ENCODE peak calls at places on chromosomes 13 and 19, in six cellular contexts. C, V, N, T, W and P are unnamed samples.

GRCh38 chr13:22454586-22454985 is 726.2 kb upstream of the SGCG start:
- DNase-seq in W (no peak), V (no peak), N (no peak), T (peak; percentile 41), C (no peak), P (no peak)

GRCh38 chr13:113657851-113658741 is at the start of gene ATP4B:
- DNase-seq in N (no peak), W (no peak), V (no peak), T (no peak), C (no peak), P (no peak)

GRCh38 chr19:35476149-35476548 is 14.1 kb downstream of the KRTDAP start:
- DNase-seq in C (no peak), N (no peak), V (no peak), W (peak; percentile 66), T (no peak), P (no peak)

GRCh38 chr13:87671031-87671823 is at the start of gene SLITRK5:
- DNase-seq in N (peak; percentile 60), T (no peak), W (no peak), C (no peak), V (peak; percentile 3), P (no peak)

GRCh38 chr13:51681037-51681678 is 96.9 kb downstream of the WDFY2 start:
- DNase-seq in N (no peak), T (no peak), V (no peak), W (no peak), C (no peak), P (no peak)

GRCh38 chr13:38872693-38873092 is 117.9 kb downstream of the STOML3 start:
- DNase-seq in T (peak; percentile 51), C (no peak), W (peak; percentile 20), V (peak; percentile 35), N (peak; percentile 2), P (peak; percentile 5)

GRCh38 chr13:98839826-98840769 is 87.6 kb upstream of the SLC15A1 start:
- DNase-seq in T (peak; percentile 54), C (no peak), V (peak; percentile 46), N (peak; percentile 39), W (peak; percentile 41), P (peak; percentile 14)

GRCh38 chr13:32403108-32403507 is 24.8 kb downstream of the N4BP2L1 start:
- DNase-seq in C (no peak), V (no peak), W (no peak), N (no peak), T (no peak), P (no peak)

GRCh38 chr19:51485960-51486359 is 7.6 kb downstream of the CEACAM18 start:
- DNase-seq in T (no peak), W (no peak), V (no peak), C (no peak), N (no peak), P (no peak)

GRCh38 chr13:33637978-33638743 is 179.8 kb upstream of the RFC3 start:
- DNase-seq in C (no peak), V (no peak), N (no peak), W (no peak), T (no peak), P (no peak)

GRCh38 chr19:2992958-2993357 is 15.6 kb downstream of the TLE6 start:
- DNase-seq in C (no peak), W (no peak), T (no peak), N (no peak), V (no peak), P (no peak)

GRCh38 chr19:51398096-51398704 is 7.8 kb upstream of the C19orf84 start:
- DNase-seq in C (no peak), V (peak; percentile 40), W (peak; percentile 34), N (no peak), T (no peak), P (no peak)

GRCh38 chr19:42475366-42475765 is 32.6 kb upstream of the CXCL17 start:
- DNase-seq in T (no peak), N (no peak), C (no peak), W (no peak), V (no peak), P (no peak)

GRCh38 chr19:16200776-16201391 is 3.2 kb downstream of the AP1M1 start:
- DNase-seq in V (no peak), W (no peak), C (no peak), T (no peak), N (no peak), P (peak; percentile 16)

GRCh38 chr19:16203256-16204004 is 5.7 kb downstream of the AP1M1 start:
- DNase-seq in W (no peak), N (no peak), T (no peak), C (no peak), V (no peak), P (peak; percentile 5)

GRCh38 chr19:16204005-16204294 is 6.2 kb downstream of the AP1M1 start:
- DNase-seq in W (no peak), N (no peak), T (no peak), C (no peak), V (no peak), P (peak; percentile 3)

GRCh38 chr19:16200038-16200775 is 2.5 kb downstream of the AP1M1 start:
- DNase-seq in V (peak; percentile 95), N (no peak), T (no peak), C (no peak), W (no peak), P (no peak)

DNA sequence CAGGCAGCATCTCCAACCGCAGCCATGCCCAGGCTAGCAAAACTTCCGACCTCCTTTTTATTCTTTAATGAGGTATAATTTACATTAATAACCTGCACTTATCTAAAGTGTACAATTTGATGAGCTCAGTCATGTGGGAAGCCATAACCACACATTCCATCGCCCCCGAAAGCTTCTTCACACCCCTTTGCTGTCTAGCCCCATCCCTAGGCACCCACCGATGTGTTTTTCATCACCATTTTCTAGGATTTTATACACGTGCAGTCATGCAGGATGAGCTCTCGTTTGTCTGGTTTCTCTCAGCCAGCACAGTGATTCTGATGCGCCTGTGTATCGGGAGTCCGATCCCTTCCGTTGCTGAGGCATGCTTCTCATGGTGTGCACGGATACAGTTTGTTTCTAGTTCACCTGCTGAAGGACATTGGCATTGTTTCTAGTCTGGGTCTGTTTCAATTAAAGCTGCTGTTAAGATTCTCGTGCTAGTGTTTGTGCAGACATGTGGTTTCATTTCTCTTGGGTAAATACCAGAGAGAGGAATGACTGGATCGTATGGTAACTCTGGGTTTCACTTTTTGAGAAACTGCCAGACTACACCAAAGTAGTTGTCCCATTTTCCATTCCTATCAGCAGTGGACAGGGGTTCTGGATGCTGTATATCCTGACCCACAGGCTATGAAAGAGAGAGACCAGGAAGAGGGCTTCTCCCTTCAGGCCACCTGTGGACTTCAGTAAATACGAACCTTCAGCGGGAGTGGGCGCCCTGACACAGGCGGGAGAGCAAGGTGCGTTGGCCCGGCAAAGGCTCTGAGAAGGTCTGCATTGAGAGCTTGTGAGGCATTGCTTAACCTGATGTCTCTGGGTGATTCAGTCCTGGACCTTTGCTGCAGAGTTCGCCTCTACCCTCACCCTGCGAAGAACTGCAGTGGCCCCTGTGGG is 4.9 kb downstream of the AP1M1 start:
- DNase-seq in N (no peak), W (no peak), C (no peak), T (no peak), V (no peak), P (peak; percentile 13)
- TF ChIP-seq POLR2AphosphoS5 in N (no peak), W (no peak), C (no peak), T (no peak), V (no peak), P (no peak)

GRCh38 chr19:11639602-11640471 is 42.6 kb downstream of the ZNF627 start:
- DNase-seq in V (peak; percentile 93), W (peak; percentile 98), T (peak; percentile 85), C (peak; percentile 69), N (peak; percentile 90), P (peak; percentile 91)
- TF ChIP-seq POLR2A in V (peak; percentile 46), W (peak; percentile 86), T (no peak), C (peak; percentile 73), N (no peak), P (peak; percentile 33)

GRCh38 chr19:46715620-46716012 is 1.3 kb downstream of the PRKD2 start:
- DNase-seq in C (no peak), V (no peak), W (no peak), T (no peak), N (no peak), P (no peak)

GRCh38 chr19:46716013-46716671 is 772 bp downstream of the PRKD2 start:
- DNase-seq in C (no peak), N (no peak), V (no peak), W (peak; percentile 56), T (no peak), P (no peak)

GRCh38 chr19:46713781-46714522 is 3.0 kb downstream of the PRKD2 start:
- DNase-seq in W (peak; percentile 90), T (no peak), C (no peak), N (peak; percentile 83), V (peak; percentile 75), P (peak; percentile 81)

GRCh38 chr19:46716672-46717033 is 261 bp downstream of the PRKD2 start:
- DNase-seq in T (no peak), C (no peak), N (no peak), V (no peak), W (peak; percentile 45), P (no peak)

DNA sequence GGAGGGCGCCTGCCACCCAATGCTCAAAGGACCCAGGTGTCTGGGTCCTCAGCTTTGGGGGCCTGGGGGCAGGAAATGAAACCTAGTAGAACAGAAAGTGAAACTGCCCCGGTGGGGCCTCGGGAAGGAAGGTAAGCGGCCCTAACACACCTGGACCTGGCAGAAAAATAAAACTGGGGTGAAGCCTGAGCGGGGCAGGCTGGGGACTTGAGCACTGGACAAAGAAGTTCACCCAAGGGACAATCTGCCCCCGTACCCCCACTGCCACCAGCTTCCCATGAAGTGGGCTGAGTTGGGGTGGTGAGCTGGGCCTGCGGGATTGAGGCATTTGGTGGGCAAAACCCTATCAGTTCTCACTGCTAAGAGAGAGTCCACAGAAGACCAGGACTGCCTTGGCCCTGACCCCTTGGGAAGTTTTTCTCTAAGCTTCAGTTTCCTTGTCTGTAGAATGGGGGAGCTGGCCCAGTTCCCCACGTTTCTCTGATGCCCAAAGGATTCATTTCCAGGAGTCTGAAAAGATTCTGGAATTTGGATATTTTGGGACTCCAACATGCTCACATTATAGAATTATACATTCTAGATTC is 2.3 kb downstream of the PRKD2 start:
- DNase-seq in W (no peak), T (no peak), N (peak; percentile 84), C (no peak), V (no peak), P (peak; percentile 89)
- TF ChIP-seq TAF1 in W (no peak), T (no peak), N (no peak), C (no peak), V (no peak), P (no peak)

GRCh38 chr13:26967119-26968038 is 204.2 kb downstream of the USP12 start:
- DNase-seq in T (no peak), C (no peak), V (no peak), N (no peak), W (no peak), P (no peak)
- TF ChIP-seq POLR2AphosphoS5 in T (no peak), C (no peak), V (no peak), N (no peak), W (no peak), P (no peak)

DNA sequence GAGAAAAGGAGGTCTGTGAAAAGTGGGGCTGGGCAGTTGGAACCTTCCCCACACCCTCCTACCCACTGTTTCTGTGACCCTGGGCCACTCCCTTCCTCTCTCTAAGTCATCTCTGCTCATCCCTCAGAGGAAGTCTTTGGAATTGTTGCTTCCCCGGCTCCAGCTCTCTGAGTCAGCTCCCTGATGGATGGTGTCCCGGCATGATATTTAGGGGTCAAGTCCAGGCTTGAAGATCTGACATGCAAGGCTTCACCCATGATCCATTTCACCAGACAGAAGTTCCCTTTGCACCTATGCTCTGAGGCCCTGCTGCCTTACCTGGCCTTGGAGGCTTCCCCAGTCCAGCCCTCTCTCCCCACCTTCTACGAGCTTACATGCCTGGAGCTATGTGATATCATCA is 13.3 kb downstream of the EXOC3L2 start:
- DNase-seq in T (no peak), W (no peak), V (no peak), N (no peak), C (no peak), P (no peak)
- TF ChIP-seq POLR2A in T (no peak), W (no peak), V (no peak), N (no peak), C (no peak), P (no peak)